ENCODE peak calls at places on chromosomes 5 and 9, in four cellular contexts. One of them, this sample, is unnamed.

GRCh38 chr9:4499917-4500316 is 9.6 kb downstream of the SLC1A1 start:
- DNase-seq in kidney tubule cell: no peak
- DNase-seq in cardiac muscle cell: peak
- DNase-seq in stimulated activated CD4-positive, alpha-beta T cell treated with anti-CD3 and anti-CD28 coated beads, Interleukin-2, amount 100 ng/mL, for 48 hours: no peak
- DNase-seq in this sample: no peak

GRCh38 chr9:114909657-114910056 is 20.7 kb downstream of the TNFSF8 start:
- DNase-seq in kidney tubule cell: no peak
- DNase-seq in cardiac muscle cell: no peak
- DNase-seq in stimulated activated CD4-positive, alpha-beta T cell treated with anti-CD3 and anti-CD28 coated beads, Interleukin-2, amount 100 ng/mL, for 48 hours: no peak
- DNase-seq in this sample: no peak

GRCh38 chr5:133939668-133940067 is 28.8 kb downstream of the C5orf15 start:
- DNase-seq in kidney tubule cell: no peak
- DNase-seq in cardiac muscle cell: no peak
- DNase-seq in stimulated activated CD4-positive, alpha-beta T cell treated with anti-CD3 and anti-CD28 coated beads, Interleukin-2, amount 100 ng/mL, for 48 hours: no peak
- DNase-seq in this sample: no peak

GRCh38 chr9:132381966-132382541 is 24.6 kb downstream of the TTF1 start:
- DNase-seq in kidney tubule cell: no peak
- DNase-seq in cardiac muscle cell: no peak
- DNase-seq in stimulated activated CD4-positive, alpha-beta T cell treated with anti-CD3 and anti-CD28 coated beads, Interleukin-2, amount 100 ng/mL, for 48 hours: no peak
- DNase-seq in this sample: no peak

GRCh38 chr9:115877852-115878450 is 275.6 kb upstream of the PAPPA start:
- DNase-seq in kidney tubule cell: no peak
- DNase-seq in cardiac muscle cell: no peak
- DNase-seq in stimulated activated CD4-positive, alpha-beta T cell treated with anti-CD3 and anti-CD28 coated beads, Interleukin-2, amount 100 ng/mL, for 48 hours: no peak
- DNase-seq in this sample: no peak

GRCh38 chr9:706606-707451 is 134.7 kb upstream of the DMRT1 start:
- DNase-seq in kidney tubule cell: peak
- DNase-seq in cardiac muscle cell: peak
- DNase-seq in stimulated activated CD4-positive, alpha-beta T cell treated with anti-CD3 and anti-CD28 coated beads, Interleukin-2, amount 100 ng/mL, for 48 hours: peak
- DNase-seq in this sample: peak

GRCh38 chr9:65435464-65435863 is 150.5 kb upstream of the FOXD4L5 start:
- DNase-seq in kidney tubule cell: no peak
- DNase-seq in cardiac muscle cell: no peak
- DNase-seq in stimulated activated CD4-positive, alpha-beta T cell treated with anti-CD3 and anti-CD28 coated beads, Interleukin-2, amount 100 ng/mL, for 48 hours: no peak
- DNase-seq in this sample: no peak

GRCh38 chr5:132215329-132215728 is 12.3 kb downstream of the P4HA2 start:
- DNase-seq in kidney tubule cell: peak
- DNase-seq in cardiac muscle cell: no peak
- DNase-seq in stimulated activated CD4-positive, alpha-beta T cell treated with anti-CD3 and anti-CD28 coated beads, Interleukin-2, amount 100 ng/mL, for 48 hours: no peak
- DNase-seq in this sample: no peak

GRCh38 chr9:42386477-42386876 is 203.0 kb downstream of the SPATA31A6 start:
- DNase-seq in kidney tubule cell: no peak
- DNase-seq in cardiac muscle cell: no peak
- DNase-seq in stimulated activated CD4-positive, alpha-beta T cell treated with anti-CD3 and anti-CD28 coated beads, Interleukin-2, amount 100 ng/mL, for 48 hours: no peak
- DNase-seq in this sample: peak

GRCh38 chr9:98967257-98967656 is 23.6 kb downstream of the COL15A1 start:
- DNase-seq in kidney tubule cell: no peak
- DNase-seq in cardiac muscle cell: no peak
- DNase-seq in stimulated activated CD4-positive, alpha-beta T cell treated with anti-CD3 and anti-CD28 coated beads, Interleukin-2, amount 100 ng/mL, for 48 hours: no peak
- DNase-seq in this sample: no peak

GRCh38 chr5:6496207-6496584 is 47.5 kb downstream of the UBE2QL1 start:
- DNase-seq in kidney tubule cell: no peak
- DNase-seq in cardiac muscle cell: no peak
- DNase-seq in stimulated activated CD4-positive, alpha-beta T cell treated with anti-CD3 and anti-CD28 coated beads, Interleukin-2, amount 100 ng/mL, for 48 hours: no peak
- DNase-seq in this sample: no peak

GRCh38 chr9:2291980-2292704 is 277.0 kb downstream of the SMARCA2 start:
- DNase-seq in kidney tubule cell: peak
- DNase-seq in cardiac muscle cell: peak
- DNase-seq in stimulated activated CD4-positive, alpha-beta T cell treated with anti-CD3 and anti-CD28 coated beads, Interleukin-2, amount 100 ng/mL, for 48 hours: no peak
- DNase-seq in this sample: no peak

GRCh38 chr9:134185536-134186011 is 21.2 kb upstream of the RNU6ATAC start:
- DNase-seq in kidney tubule cell: no peak
- DNase-seq in cardiac muscle cell: no peak
- DNase-seq in stimulated activated CD4-positive, alpha-beta T cell treated with anti-CD3 and anti-CD28 coated beads, Interleukin-2, amount 100 ng/mL, for 48 hours: no peak
- DNase-seq in this sample: no peak

GRCh38 chr5:55071413-55071812 is 31.0 kb upstream of the GZMA start:
- DNase-seq in kidney tubule cell: no peak
- DNase-seq in cardiac muscle cell: no peak
- DNase-seq in stimulated activated CD4-positive, alpha-beta T cell treated with anti-CD3 and anti-CD28 coated beads, Interleukin-2, amount 100 ng/mL, for 48 hours: no peak
- DNase-seq in this sample: no peak

GRCh38 chr5:126002222-126002897 is 420.8 kb upstream of the GRAMD2B start:
- DNase-seq in kidney tubule cell: peak
- DNase-seq in cardiac muscle cell: peak
- DNase-seq in stimulated activated CD4-positive, alpha-beta T cell treated with anti-CD3 and anti-CD28 coated beads, Interleukin-2, amount 100 ng/mL, for 48 hours: no peak
- DNase-seq in this sample: no peak

GRCh38 chr5:157306690-157307089 is 40.8 kb downstream of the CYFIP2 start:
- DNase-seq in kidney tubule cell: no peak
- DNase-seq in cardiac muscle cell: no peak
- DNase-seq in stimulated activated CD4-positive, alpha-beta T cell treated with anti-CD3 and anti-CD28 coated beads, Interleukin-2, amount 100 ng/mL, for 48 hours: no peak
- DNase-seq in this sample: no peak

GRCh38 chr9:69580582-69580945 is 91.6 kb downstream of the APBA1 start:
- DNase-seq in kidney tubule cell: peak
- DNase-seq in cardiac muscle cell: peak
- DNase-seq in stimulated activated CD4-positive, alpha-beta T cell treated with anti-CD3 and anti-CD28 coated beads, Interleukin-2, amount 100 ng/mL, for 48 hours: no peak
- DNase-seq in this sample: no peak

GRCh38 chr5:153276151-153276550 is 214.3 kb upstream of the GRIA1 start:
- DNase-seq in kidney tubule cell: peak
- DNase-seq in cardiac muscle cell: peak
- DNase-seq in stimulated activated CD4-positive, alpha-beta T cell treated with anti-CD3 and anti-CD28 coated beads, Interleukin-2, amount 100 ng/mL, for 48 hours: peak
- DNase-seq in this sample: peak

GRCh38 chr5:1259806-1260480 is 34.8 kb downstream of the SLC6A18 start:
- DNase-seq in kidney tubule cell: no peak
- DNase-seq in cardiac muscle cell: no peak
- DNase-seq in stimulated activated CD4-positive, alpha-beta T cell treated with anti-CD3 and anti-CD28 coated beads, Interleukin-2, amount 100 ng/mL, for 48 hours: no peak
- DNase-seq in this sample: no peak

GRCh38 chr5:78483809-78484521 is 123.5 kb downstream of the SCAMP1 start:
- DNase-seq in kidney tubule cell: peak
- DNase-seq in cardiac muscle cell: no peak
- DNase-seq in stimulated activated CD4-positive, alpha-beta T cell treated with anti-CD3 and anti-CD28 coated beads, Interleukin-2, amount 100 ng/mL, for 48 hours: no peak
- DNase-seq in this sample: no peak

GRCh38 chr5:60586307-60586901 is 113.6 kb downstream of the DEPDC1B start:
- DNase-seq in kidney tubule cell: peak
- DNase-seq in cardiac muscle cell: no peak
- DNase-seq in stimulated activated CD4-positive, alpha-beta T cell treated with anti-CD3 and anti-CD28 coated beads, Interleukin-2, amount 100 ng/mL, for 48 hours: no peak
- DNase-seq in this sample: no peak

GRCh38 chr9:137168907-137169763 is 716 bp downstream of the LRRC26 start:
- DNase-seq in kidney tubule cell: peak
- DNase-seq in cardiac muscle cell: peak
- DNase-seq in stimulated activated CD4-positive, alpha-beta T cell treated with anti-CD3 and anti-CD28 coated beads, Interleukin-2, amount 100 ng/mL, for 48 hours: no peak
- DNase-seq in this sample: peak

GRCh38 chr9:85213650-85214607 is 527.8 kb downstream of the AGTPBP1 start:
- DNase-seq in kidney tubule cell: peak
- DNase-seq in cardiac muscle cell: no peak
- DNase-seq in stimulated activated CD4-positive, alpha-beta T cell treated with anti-CD3 and anti-CD28 coated beads, Interleukin-2, amount 100 ng/mL, for 48 hours: no peak
- DNase-seq in this sample: no peak

GRCh38 chr9:36407122-36407723 is 7.2 kb upstream of the RNF38 start:
- DNase-seq in kidney tubule cell: peak
- DNase-seq in cardiac muscle cell: peak
- DNase-seq in stimulated activated CD4-positive, alpha-beta T cell treated with anti-CD3 and anti-CD28 coated beads, Interleukin-2, amount 100 ng/mL, for 48 hours: peak
- DNase-seq in this sample: peak

GRCh38 chr5:318341-318897 is 3.1 kb upstream of the AHRR start:
- DNase-seq in kidney tubule cell: peak
- DNase-seq in cardiac muscle cell: no peak
- DNase-seq in stimulated activated CD4-positive, alpha-beta T cell treated with anti-CD3 and anti-CD28 coated beads, Interleukin-2, amount 100 ng/mL, for 48 hours: no peak
- DNase-seq in this sample: no peak

GRCh38 chr9:94867281-94867841 is 140.9 kb downstream of the AOPEP start:
- DNase-seq in kidney tubule cell: peak
- DNase-seq in cardiac muscle cell: peak
- DNase-seq in stimulated activated CD4-positive, alpha-beta T cell treated with anti-CD3 and anti-CD28 coated beads, Interleukin-2, amount 100 ng/mL, for 48 hours: no peak
- DNase-seq in this sample: no peak